ENCODE peak calls at places on chromosome 15, in five cellular contexts. C, O, J, Q and B are unnamed samples.

GRCh38 chr15:92801412-92801773 is 98.7 kb upstream of the CHD2 start:
- DNase-seq in Q (peak; percentile 88), J (no peak), C (no peak), O (peak; percentile 77), B (no peak)

GRCh38 chr15:62112616-62113593 is 46.1 kb downstream of the C2CD4A start:
- DNase-seq in J (peak; percentile 60), Q (peak; percentile 80), C (no peak), O (peak; percentile 87), B (peak; percentile 81)

GRCh38 chr15:25178835-25179672 is 224.3 kb downstream of the SNRPN start:
- DNase-seq in C (peak; percentile 78), J (peak; percentile 13), Q (no peak), O (no peak), B (peak; percentile 78)

GRCh38 chr15:45131510-45131909 is 1.7 kb downstream of the DUOX1 start:
- DNase-seq in Q (no peak), O (no peak), J (no peak), C (no peak), B (no peak)

GRCh38 chr15:26323564-26323963 is 449.3 kb downstream of the GABRB3 start:
- DNase-seq in C (no peak), Q (no peak), O (no peak), J (no peak), B (no peak)

GRCh38 chr15:62803856-62804400 is 238.6 kb upstream of the TPM1 start:
- DNase-seq in J (no peak), C (no peak), O (no peak), Q (no peak), B (no peak)

GRCh38 chr15:89090791-89091666 is 2.8 kb downstream of the ABHD2 start:
- DNase-seq in J (peak; percentile 78), C (peak; percentile 94), Q (peak; percentile 79), O (peak; percentile 66), B (peak; percentile 94)

GRCh38 chr15:67601008-67601620 is 58.6 kb downstream of the MAP2K5 start:
- DNase-seq in Q (peak; percentile 2), J (no peak), O (peak; percentile 53), C (no peak), B (no peak)

GRCh38 chr15:26081758-26082068 is 218.6 kb upstream of the ATP10A start:
- DNase-seq in O (no peak), J (no peak), Q (no peak), C (no peak), B (no peak)

GRCh38 chr15:82045179-82045891 is 483 bp downstream of the MEX3B start:
- DNase-seq in J (no peak), Q (peak; percentile 63), O (peak; percentile 56), C (peak; percentile 91), B (no peak)

GRCh38 chr15:57031605-57032004 is 113.2 kb downstream of the TCF12 start:
- DNase-seq in C (no peak), Q (peak; percentile 61), J (no peak), O (peak; percentile 85), B (no peak)

GRCh38 chr15:77838061-77838460 is 205.3 kb upstream of the LINGO1 start:
- DNase-seq in O (peak; percentile 8), J (no peak), Q (peak; percentile 24), C (no peak), B (no peak)

GRCh38 chr15:61659571-61660190 is 400.6 kb downstream of the VPS13C start:
- DNase-seq in J (no peak), C (no peak), O (peak; percentile 76), Q (peak; percentile 81), B (no peak)

GRCh38 chr15:98276018-98276417 is 315.5 kb downstream of the ARRDC4 start:
- DNase-seq in Q (no peak), O (no peak), C (no peak), J (no peak), B (peak; percentile 75)

GRCh38 chr15:100005715-100006114 is 272.5 kb upstream of the LYSMD4 start:
- DNase-seq in O (no peak), C (peak; percentile 28), Q (no peak), J (no peak), B (no peak)

GRCh38 chr15:42100021-42100800 is 5.8 kb upstream of the PLA2G4D start:
- DNase-seq in Q (no peak), J (peak; percentile 42), O (peak; percentile 35), C (no peak), B (peak; percentile 92)

GRCh38 chr15:77535845-77536244 is 96.9 kb downstream of the LINGO1 start:
- DNase-seq in C (no peak), O (no peak), J (no peak), Q (no peak), B (no peak)

GRCh38 chr15:42002333-42002732 is 18.5 kb downstream of the PLA2G4E start:
- DNase-seq in C (no peak), Q (no peak), J (no peak), O (no peak), B (no peak)

GRCh38 chr15:92906563-92907081 is 6.5 kb downstream of the CHD2 start:
- DNase-seq in J (no peak), Q (peak; percentile 59), O (no peak), C (no peak), B (no peak)

GRCh38 chr15:70014860-70015490 is 82.7 kb downstream of the TLE3 start:
- DNase-seq in J (peak; percentile 43), Q (no peak), O (no peak), C (no peak), B (no peak)

GRCh38 chr15:71612869-71613268 is 197.5 kb upstream of the NR2E3 start:
- DNase-seq in C (no peak), J (no peak), O (no peak), Q (no peak), B (no peak)

GRCh38 chr15:81296673-81297072 is 27.3 kb downstream of the STARD5 start:
- DNase-seq in Q (no peak), O (peak; percentile 54), C (no peak), J (peak; percentile 61), B (no peak)

GRCh38 chr15:92599394-92599970 is 56.1 kb downstream of the FAM174B start:
- DNase-seq in J (no peak), C (no peak), Q (peak; percentile 79), O (peak; percentile 94), B (no peak)

GRCh38 chr15:70084461-70084860 is 13.3 kb downstream of the TLE3 start:
- DNase-seq in C (no peak), J (no peak), O (no peak), Q (no peak), B (no peak)

GRCh38 chr15:98653686-98654085 is 5.3 kb downstream of the IGF1R start:
- DNase-seq in Q (no peak), J (no peak), O (peak; percentile 44), C (no peak), B (no peak)

GRCh38 chr15:85284497-85284896 is 95.9 kb upstream of the AKAP13 start:
- DNase-seq in Q (no peak), J (no peak), O (no peak), C (no peak), B (no peak)

GRCh38 chr15:47987908-47988532 is 132.8 kb upstream of the SLC24A5 start:
- DNase-seq in J (no peak), Q (peak; percentile 71), C (no peak), O (peak; percentile 87), B (no peak)

GRCh38 chr15:74937226-74937601 is 659 bp downstream of the COX5A start:
- DNase-seq in Q (no peak), C (no peak), J (no peak), O (no peak), B (no peak)

GRCh38 chr15:58525926-58526538 is 94.2 kb downstream of the LIPC start:
- DNase-seq in Q (no peak), O (no peak), J (no peak), C (peak; percentile 76), B (no peak)

GRCh38 chr15:27486036-27486435 is 515.1 kb downstream of the GABRG3 start:
- DNase-seq in Q (no peak), O (no peak), J (no peak), C (no peak), B (no peak)

GRCh38 chr15:58019503-58020376 is 45.8 kb downstream of the ALDH1A2 start:
- DNase-seq in J (no peak), Q (peak; percentile 35), O (peak; percentile 60), C (no peak), B (no peak)

GRCh38 chr15:100725121-100726069 is 123.0 kb downstream of the ASB7 start:
- DNase-seq in Q (peak; percentile 73), J (no peak), C (peak; percentile 79), O (peak; percentile 44), B (peak; percentile 89)

GRCh38 chr15:66662522-66662921 is 39.5 kb upstream of the SMAD6 start:
- DNase-seq in J (no peak), C (no peak), Q (no peak), O (no peak), B (no peak)

GRCh38 chr15:80849308-80849707 is 70.1 kb downstream of the CEMIP start:
- DNase-seq in J (peak; percentile 38), Q (peak; percentile 92), O (peak; percentile 87), C (no peak), B (no peak)

GRCh38 chr15:72491768-72492167 is 17.6 kb downstream of the ARIH1 start:
- DNase-seq in J (no peak), Q (peak; percentile 81), O (peak; percentile 73), C (no peak), B (no peak)

GRCh38 chr15:27170866-27171265 is 199.9 kb downstream of the GABRG3 start:
- DNase-seq in J (no peak), O (no peak), C (no peak), Q (no peak), B (no peak)

GRCh38 chr15:35953424-35953823 is 407.5 kb upstream of the DPH6 start:
- DNase-seq in O (no peak), C (no peak), J (no peak), Q (no peak), B (no peak)

GRCh38 chr15:70636540-70637165 is 126.7 kb downstream of the UACA start:
- DNase-seq in C (no peak), O (no peak), Q (peak; percentile 36), J (no peak), B (no peak)

GRCh38 chr15:31027948-31028586 is 36.6 kb upstream of the MTMR10 start:
- DNase-seq in J (no peak), Q (no peak), C (no peak), O (no peak), B (no peak)
- TF ChIP-seq CTCF in J (no peak), Q (no peak), C (no peak), O (no peak), B (no peak)

GRCh38 chr15:50339717-50340116 is 15.3 kb downstream of the GABPB1 start:
- DNase-seq in C (no peak), O (no peak), Q (no peak), J (no peak), B (no peak)

GRCh38 chr15:50340431-50340830 is 14.6 kb downstream of the GABPB1 start:
- DNase-seq in Q (no peak), J (no peak), O (no peak), C (no peak), B (no peak)

GRCh38 chr15:50345298-50345697 is 9.7 kb downstream of the GABPB1 start:
- DNase-seq in O (no peak), C (no peak), Q (no peak), J (no peak), B (no peak)

GRCh38 chr15:50341737-50342136 is 13.3 kb downstream of the GABPB1 start:
- DNase-seq in Q (no peak), J (no peak), C (no peak), O (no peak), B (no peak)

GRCh38 chr15:50344006-50344464 is 11.0 kb downstream of the GABPB1 start:
- DNase-seq in Q (no peak), C (no peak), O (no peak), J (no peak), B (no peak)
- H3K4me3 ChIP-seq in Q (no peak overlapping the region), C (no peak overlapping the region), O (no peak overlapping the region), J (no peak overlapping the region), B (no peak overlapping the region)

GRCh38 chr15:32993285-32993684 is 201.2 kb downstream of the FMN1 start:
- DNase-seq in C (no peak), J (no peak), O (peak; percentile 60), Q (peak; percentile 22), B (no peak)
- TF ChIP-seq CTCF in C (no peak), J (no peak), O (peak; percentile 59), Q (peak; percentile 46), B (peak; percentile 11)

GRCh38 chr15:32683906-32684584 is 33.8 kb upstream of the GREM1 start:
- DNase-seq in Q (peak; percentile 95), O (peak; percentile 91), J (no peak), C (no peak), B (no peak)
- H3K4me3 ChIP-seq in Q (no peak overlapping the region), O (no peak overlapping the region), J (no peak overlapping the region), C (no peak overlapping the region), B (no peak overlapping the region)